ENCODE peak calls at places on chromosomes 11 and 22, in six cellular contexts. One of them, this sample, is unnamed.

GRCh38 chr11:33533668-33534067 is 167.0 kb downstream of the C11orf91 start:
- DNase-seq in kidney glomerular epithelial cell: no peak
- DNase-seq in activated T-helper 1 cell treated with Interleukin-2 at 50 U/mL for 16 hours: no peak
- DNase-seq in GM23248: peak; percentile 63
- DNase-seq in activated CD4-positive, alpha-beta T cell treated with anti-CD3 and anti-CD28 coated beads, Interleukin-2, amount 50 U/mL, for 48 hours: no peak
- DNase-seq in stimulated activated CD8-positive, alpha-beta memory T cell treated with anti-CD3 and anti-CD28 coated beads, Interleukin-12 subunit alpha, Interleukin-12 subunit beta, amount 100 ng/mL, for 4 hours: no peak
- DNase-seq in this sample: no peak

GRCh38 chr11:121567988-121568387 is 115.2 kb upstream of the SORL1-AS1 start:
- DNase-seq in kidney glomerular epithelial cell: no peak
- DNase-seq in activated T-helper 1 cell treated with Interleukin-2 at 50 U/mL for 16 hours: no peak
- DNase-seq in GM23248: no peak
- DNase-seq in activated CD4-positive, alpha-beta T cell treated with anti-CD3 and anti-CD28 coated beads, Interleukin-2, amount 50 U/mL, for 48 hours: no peak
- DNase-seq in stimulated activated CD8-positive, alpha-beta memory T cell treated with anti-CD3 and anti-CD28 coated beads, Interleukin-12 subunit alpha, Interleukin-12 subunit beta, amount 100 ng/mL, for 4 hours: no peak
- DNase-seq in this sample: no peak

GRCh38 chr11:13831707-13832106 is 130.8 kb upstream of the SPON1 start:
- DNase-seq in kidney glomerular epithelial cell: peak; percentile 42
- DNase-seq in activated T-helper 1 cell treated with Interleukin-2 at 50 U/mL for 16 hours: no peak
- DNase-seq in GM23248: no peak
- DNase-seq in activated CD4-positive, alpha-beta T cell treated with anti-CD3 and anti-CD28 coated beads, Interleukin-2, amount 50 U/mL, for 48 hours: no peak
- DNase-seq in stimulated activated CD8-positive, alpha-beta memory T cell treated with anti-CD3 and anti-CD28 coated beads, Interleukin-12 subunit alpha, Interleukin-12 subunit beta, amount 100 ng/mL, for 4 hours: no peak
- DNase-seq in this sample: no peak

GRCh38 chr11:47348859-47349258 is 3.6 kb downstream of the MYBPC3 start:
- DNase-seq in kidney glomerular epithelial cell: no peak
- DNase-seq in activated T-helper 1 cell treated with Interleukin-2 at 50 U/mL for 16 hours: no peak
- DNase-seq in GM23248: peak; percentile 31
- DNase-seq in activated CD4-positive, alpha-beta T cell treated with anti-CD3 and anti-CD28 coated beads, Interleukin-2, amount 50 U/mL, for 48 hours: no peak
- DNase-seq in stimulated activated CD8-positive, alpha-beta memory T cell treated with anti-CD3 and anti-CD28 coated beads, Interleukin-12 subunit alpha, Interleukin-12 subunit beta, amount 100 ng/mL, for 4 hours: no peak
- DNase-seq in this sample: peak; percentile 16

GRCh38 chr22:39396156-39396796 is 3.3 kb upstream of the TAB1 start:
- DNase-seq in kidney glomerular epithelial cell: no peak
- DNase-seq in activated T-helper 1 cell treated with Interleukin-2 at 50 U/mL for 16 hours: no peak
- DNase-seq in GM23248: no peak
- DNase-seq in activated CD4-positive, alpha-beta T cell treated with anti-CD3 and anti-CD28 coated beads, Interleukin-2, amount 50 U/mL, for 48 hours: no peak
- DNase-seq in stimulated activated CD8-positive, alpha-beta memory T cell treated with anti-CD3 and anti-CD28 coated beads, Interleukin-12 subunit alpha, Interleukin-12 subunit beta, amount 100 ng/mL, for 4 hours: no peak
- DNase-seq in this sample: no peak

GRCh38 chr22:33917744-33918406 is 2.4 kb downstream of the LARGE1 start:
- DNase-seq in kidney glomerular epithelial cell: no peak
- DNase-seq in activated T-helper 1 cell treated with Interleukin-2 at 50 U/mL for 16 hours: no peak
- DNase-seq in GM23248: peak; percentile 40
- DNase-seq in activated CD4-positive, alpha-beta T cell treated with anti-CD3 and anti-CD28 coated beads, Interleukin-2, amount 50 U/mL, for 48 hours: no peak
- DNase-seq in stimulated activated CD8-positive, alpha-beta memory T cell treated with anti-CD3 and anti-CD28 coated beads, Interleukin-12 subunit alpha, Interleukin-12 subunit beta, amount 100 ng/mL, for 4 hours: no peak
- DNase-seq in this sample: no peak

GRCh38 chr11:122796128-122796717 is 42.1 kb upstream of the CRTAM start:
- DNase-seq in kidney glomerular epithelial cell: no peak
- DNase-seq in activated T-helper 1 cell treated with Interleukin-2 at 50 U/mL for 16 hours: peak; percentile 30
- DNase-seq in GM23248: peak; percentile 60
- DNase-seq in activated CD4-positive, alpha-beta T cell treated with anti-CD3 and anti-CD28 coated beads, Interleukin-2, amount 50 U/mL, for 48 hours: peak; percentile 82
- DNase-seq in stimulated activated CD8-positive, alpha-beta memory T cell treated with anti-CD3 and anti-CD28 coated beads, Interleukin-12 subunit alpha, Interleukin-12 subunit beta, amount 100 ng/mL, for 4 hours: peak; percentile 53
- DNase-seq in this sample: peak; percentile 74

GRCh38 chr11:116240661-116241060 is 532.1 kb downstream of the BUD13 start:
- DNase-seq in kidney glomerular epithelial cell: peak; percentile 68
- DNase-seq in activated T-helper 1 cell treated with Interleukin-2 at 50 U/mL for 16 hours: no peak
- DNase-seq in GM23248: peak; percentile 22
- DNase-seq in activated CD4-positive, alpha-beta T cell treated with anti-CD3 and anti-CD28 coated beads, Interleukin-2, amount 50 U/mL, for 48 hours: no peak
- DNase-seq in stimulated activated CD8-positive, alpha-beta memory T cell treated with anti-CD3 and anti-CD28 coated beads, Interleukin-12 subunit alpha, Interleukin-12 subunit beta, amount 100 ng/mL, for 4 hours: no peak
- DNase-seq in this sample: no peak

GRCh38 chr22:21022507-21022906 is 7.5 kb downstream of the P2RX6 start:
- DNase-seq in kidney glomerular epithelial cell: no peak
- DNase-seq in activated T-helper 1 cell treated with Interleukin-2 at 50 U/mL for 16 hours: no peak
- DNase-seq in GM23248: no peak
- DNase-seq in activated CD4-positive, alpha-beta T cell treated with anti-CD3 and anti-CD28 coated beads, Interleukin-2, amount 50 U/mL, for 48 hours: no peak
- DNase-seq in stimulated activated CD8-positive, alpha-beta memory T cell treated with anti-CD3 and anti-CD28 coated beads, Interleukin-12 subunit alpha, Interleukin-12 subunit beta, amount 100 ng/mL, for 4 hours: no peak
- DNase-seq in this sample: no peak

GRCh38 chr11:132911186-132911585 is 621.1 kb downstream of the OPCML start:
- DNase-seq in kidney glomerular epithelial cell: peak; percentile 29
- DNase-seq in activated T-helper 1 cell treated with Interleukin-2 at 50 U/mL for 16 hours: no peak
- DNase-seq in GM23248: peak; percentile 52
- DNase-seq in activated CD4-positive, alpha-beta T cell treated with anti-CD3 and anti-CD28 coated beads, Interleukin-2, amount 50 U/mL, for 48 hours: no peak
- DNase-seq in stimulated activated CD8-positive, alpha-beta memory T cell treated with anti-CD3 and anti-CD28 coated beads, Interleukin-12 subunit alpha, Interleukin-12 subunit beta, amount 100 ng/mL, for 4 hours: no peak
- DNase-seq in this sample: no peak

GRCh38 chr11:17683378-17684161 is 35.8 kb upstream of the MYOD1 start:
- DNase-seq in kidney glomerular epithelial cell: peak; percentile 8
- DNase-seq in activated T-helper 1 cell treated with Interleukin-2 at 50 U/mL for 16 hours: no peak
- DNase-seq in GM23248: peak; percentile 48
- DNase-seq in activated CD4-positive, alpha-beta T cell treated with anti-CD3 and anti-CD28 coated beads, Interleukin-2, amount 50 U/mL, for 48 hours: no peak
- DNase-seq in stimulated activated CD8-positive, alpha-beta memory T cell treated with anti-CD3 and anti-CD28 coated beads, Interleukin-12 subunit alpha, Interleukin-12 subunit beta, amount 100 ng/mL, for 4 hours: no peak
- DNase-seq in this sample: no peak

GRCh38 chr11:65776710-65777141 is 4.0 kb downstream of the AP5B1 start:
- DNase-seq in kidney glomerular epithelial cell: no peak
- DNase-seq in activated T-helper 1 cell treated with Interleukin-2 at 50 U/mL for 16 hours: no peak
- DNase-seq in GM23248: no peak
- DNase-seq in activated CD4-positive, alpha-beta T cell treated with anti-CD3 and anti-CD28 coated beads, Interleukin-2, amount 50 U/mL, for 48 hours: no peak
- DNase-seq in stimulated activated CD8-positive, alpha-beta memory T cell treated with anti-CD3 and anti-CD28 coated beads, Interleukin-12 subunit alpha, Interleukin-12 subunit beta, amount 100 ng/mL, for 4 hours: no peak
- DNase-seq in this sample: no peak

GRCh38 chr11:20251496-20251895 is 91.2 kb upstream of the DBX1 start:
- DNase-seq in kidney glomerular epithelial cell: no peak
- DNase-seq in activated T-helper 1 cell treated with Interleukin-2 at 50 U/mL for 16 hours: no peak
- DNase-seq in GM23248: no peak
- DNase-seq in activated CD4-positive, alpha-beta T cell treated with anti-CD3 and anti-CD28 coated beads, Interleukin-2, amount 50 U/mL, for 48 hours: no peak
- DNase-seq in stimulated activated CD8-positive, alpha-beta memory T cell treated with anti-CD3 and anti-CD28 coated beads, Interleukin-12 subunit alpha, Interleukin-12 subunit beta, amount 100 ng/mL, for 4 hours: no peak
- DNase-seq in this sample: no peak

GRCh38 chr22:20989323-20990138 is 7.4 kb downstream of the LZTR1 start:
- DNase-seq in kidney glomerular epithelial cell: no peak
- DNase-seq in activated T-helper 1 cell treated with Interleukin-2 at 50 U/mL for 16 hours: no peak
- DNase-seq in GM23248: no peak
- DNase-seq in activated CD4-positive, alpha-beta T cell treated with anti-CD3 and anti-CD28 coated beads, Interleukin-2, amount 50 U/mL, for 48 hours: no peak
- DNase-seq in stimulated activated CD8-positive, alpha-beta memory T cell treated with anti-CD3 and anti-CD28 coated beads, Interleukin-12 subunit alpha, Interleukin-12 subunit beta, amount 100 ng/mL, for 4 hours: no peak
- DNase-seq in this sample: no peak

GRCh38 chr22:31122532-31123291 is at the start of gene INPP5J:
- DNase-seq in kidney glomerular epithelial cell: peak; percentile 55
- DNase-seq in activated T-helper 1 cell treated with Interleukin-2 at 50 U/mL for 16 hours: no peak
- DNase-seq in GM23248: peak; percentile 68
- DNase-seq in activated CD4-positive, alpha-beta T cell treated with anti-CD3 and anti-CD28 coated beads, Interleukin-2, amount 50 U/mL, for 48 hours: no peak
- DNase-seq in stimulated activated CD8-positive, alpha-beta memory T cell treated with anti-CD3 and anti-CD28 coated beads, Interleukin-12 subunit alpha, Interleukin-12 subunit beta, amount 100 ng/mL, for 4 hours: no peak
- DNase-seq in this sample: no peak

GRCh38 chr11:129252621-129253020 is 60.5 kb upstream of the ARHGAP32 start:
- DNase-seq in kidney glomerular epithelial cell: no peak
- DNase-seq in activated T-helper 1 cell treated with Interleukin-2 at 50 U/mL for 16 hours: no peak
- DNase-seq in GM23248: no peak
- DNase-seq in activated CD4-positive, alpha-beta T cell treated with anti-CD3 and anti-CD28 coated beads, Interleukin-2, amount 50 U/mL, for 48 hours: no peak
- DNase-seq in stimulated activated CD8-positive, alpha-beta memory T cell treated with anti-CD3 and anti-CD28 coated beads, Interleukin-12 subunit alpha, Interleukin-12 subunit beta, amount 100 ng/mL, for 4 hours: no peak
- DNase-seq in this sample: no peak

This sample was measured in activated T-cell treated with anti-CD3 and anti-CD28 coated beads, Interleukin-2, amount 50 U/mL, for 72 hours.